ENCODE peak calls at places on chromosomes 2 and 18, in seven cellular contexts. One of them, this sample, is unnamed.

GRCh38 chr18:80163183-80163582 is 54.1 kb downstream of the ADNP2 start:
- DNase-seq in IMR-90: no peak
- DNase-seq in mesenchymal stem cell: no peak
- DNase-seq in H1: no peak
- DNase-seq in neuronal stem cell: no peak
- DNase-seq in H9: no peak
- DNase-seq in trophoblast cell: no peak
- DNase-seq in this sample: no peak

GRCh38 chr2:159445307-159445706 is 158.8 kb upstream of the WDSUB1 start:
- DNase-seq in IMR-90: no peak
- DNase-seq in mesenchymal stem cell: no peak
- DNase-seq in H1: no peak
- DNase-seq in neuronal stem cell: no peak
- DNase-seq in H9: no peak
- DNase-seq in trophoblast cell: no peak
- DNase-seq in this sample: no peak

GRCh38 chr2:2950403-2950952 is 427.1 kb downstream of the EIPR1 start:
- DNase-seq in IMR-90: no peak
- DNase-seq in mesenchymal stem cell: no peak
- DNase-seq in H1: no peak
- DNase-seq in neuronal stem cell: no peak
- DNase-seq in H9: no peak
- DNase-seq in trophoblast cell: no peak
- DNase-seq in this sample: no peak

GRCh38 chr2:114786901-114787300 is 344.5 kb downstream of the DPP10 start:
- DNase-seq in IMR-90: no peak
- DNase-seq in mesenchymal stem cell: no peak
- DNase-seq in H1: no peak
- DNase-seq in neuronal stem cell: no peak
- DNase-seq in H9: no peak
- DNase-seq in trophoblast cell: no peak
- DNase-seq in this sample: no peak

GRCh38 chr2:224208034-224208433 is 168.9 kb upstream of the SERPINE2 start:
- DNase-seq in IMR-90: no peak
- DNase-seq in mesenchymal stem cell: no peak
- DNase-seq in H1: no peak
- DNase-seq in neuronal stem cell: no peak
- DNase-seq in H9: no peak
- DNase-seq in trophoblast cell: no peak
- DNase-seq in this sample: no peak

GRCh38 chr2:222878877-222879601 is 18.2 kb downstream of the ACSL3 start:
- DNase-seq in IMR-90: peak; percentile 84
- DNase-seq in mesenchymal stem cell: peak; percentile 56
- DNase-seq in H1: no peak
- DNase-seq in neuronal stem cell: no peak
- DNase-seq in H9: no peak
- DNase-seq in trophoblast cell: peak; percentile 84
- DNase-seq in this sample: no peak

GRCh38 chr2:125168442-125168841 is 1143.4 kb downstream of the CNTNAP5 start:
- DNase-seq in IMR-90: no peak
- DNase-seq in mesenchymal stem cell: peak; percentile 2
- DNase-seq in H1: no peak
- DNase-seq in neuronal stem cell: no peak
- DNase-seq in H9: no peak
- DNase-seq in trophoblast cell: no peak
- DNase-seq in this sample: no peak

GRCh38 chr2:109435866-109436634 is 177.7 kb downstream of the SEPTIN10 start:
- DNase-seq in IMR-90: peak; percentile 43
- DNase-seq in mesenchymal stem cell: peak; percentile 67
- DNase-seq in H1: no peak
- DNase-seq in neuronal stem cell: no peak
- DNase-seq in H9: no peak
- DNase-seq in trophoblast cell: peak; percentile 83
- DNase-seq in this sample: no peak

GRCh38 chr2:189648846-189649529 is 12.3 kb upstream of the ASNSD1 start:
- DNase-seq in IMR-90: peak; percentile 83
- DNase-seq in mesenchymal stem cell: peak; percentile 55
- DNase-seq in H1: no peak
- DNase-seq in neuronal stem cell: no peak
- DNase-seq in H9: no peak
- DNase-seq in trophoblast cell: no peak
- DNase-seq in this sample: no peak

GRCh38 chr2:231110551-231110950 is 14.3 kb downstream of the HTR2B start:
- DNase-seq in IMR-90: peak; percentile 60
- DNase-seq in mesenchymal stem cell: peak; percentile 58
- DNase-seq in H1: no peak
- DNase-seq in neuronal stem cell: no peak
- DNase-seq in H9: no peak
- DNase-seq in trophoblast cell: no peak
- DNase-seq in this sample: no peak

DNA sequence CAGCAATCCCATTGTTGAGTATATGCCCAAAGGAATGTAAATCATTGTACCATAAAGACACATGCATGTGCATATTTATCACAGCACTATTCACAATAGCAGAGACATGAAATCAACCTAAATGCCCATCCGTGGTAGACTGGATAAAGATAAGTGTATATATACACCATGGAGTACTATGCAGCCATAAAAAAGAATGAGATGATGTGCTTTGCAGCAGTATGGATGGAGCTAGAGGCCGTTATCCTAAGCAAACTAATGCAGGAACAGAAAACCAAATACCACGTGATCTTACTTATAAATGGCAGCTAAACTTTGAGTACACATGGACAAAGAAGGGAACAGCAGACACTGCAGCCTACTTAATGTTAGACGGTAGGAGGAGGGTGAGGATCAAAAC is 18.4 kb upstream of the RAMP1 start:
- DNase-seq in IMR-90: no peak
- DNase-seq in mesenchymal stem cell: no peak
- DNase-seq in H1: no peak
- DNase-seq in neuronal stem cell: no peak
- DNase-seq in H9: no peak
- DNase-seq in trophoblast cell: no peak
- DNase-seq in this sample: no peak
- H2BK120ac ChIP-seq in IMR-90: no peak overlapping the region
- H2BK120ac ChIP-seq in mesenchymal stem cell: no peak overlapping the region
- H2BK120ac ChIP-seq in H1: no peak overlapping the region
- H2BK120ac ChIP-seq in neuronal stem cell: no peak overlapping the region
- H2BK120ac ChIP-seq in H9: no peak overlapping the region
- H2BK120ac ChIP-seq in trophoblast cell: no peak overlapping the region
- H2BK120ac ChIP-seq in this sample: no peak overlapping the region

DNA sequence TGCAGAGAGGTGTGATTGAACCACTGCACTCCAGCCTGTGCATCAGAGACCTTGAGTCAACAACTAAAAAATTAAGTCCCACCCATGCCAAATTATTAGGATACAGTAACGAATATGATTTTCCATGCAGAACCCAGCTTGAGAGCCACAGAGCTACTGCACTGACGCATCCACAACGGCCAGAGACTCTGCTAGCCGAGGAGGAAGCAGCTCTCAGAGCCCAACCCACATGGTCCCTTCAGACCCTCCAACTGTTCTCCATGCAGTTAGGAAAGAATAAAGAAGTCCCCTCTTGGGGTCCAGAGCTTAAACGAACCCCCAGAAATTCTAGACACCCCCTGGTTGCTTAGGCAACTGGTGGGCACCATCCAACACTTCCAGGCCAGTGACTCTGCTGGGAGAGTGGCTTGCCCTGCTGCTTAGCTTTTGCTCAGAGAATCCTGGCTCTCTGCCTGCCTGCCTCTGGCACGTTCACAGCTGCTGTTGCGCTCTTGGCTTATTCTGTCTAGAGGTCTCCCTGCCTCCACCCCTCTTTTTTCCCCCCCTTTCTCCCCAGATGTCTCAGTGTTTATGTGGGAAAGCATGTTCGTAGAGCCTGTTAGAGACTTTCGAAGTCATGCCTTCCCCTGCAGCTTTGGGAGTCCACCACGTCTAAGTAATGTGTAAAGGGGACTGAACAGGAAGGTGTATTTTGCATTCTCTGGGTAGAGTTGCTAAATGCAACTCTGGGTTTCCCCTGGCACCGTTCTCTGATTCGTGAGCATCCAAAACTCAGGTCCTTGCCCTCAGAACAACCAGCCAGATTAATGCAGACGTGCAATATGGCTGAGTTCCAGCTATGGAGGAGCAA is 26.0 kb upstream of the SP3 start:
- DNase-seq in IMR-90: peak; percentile 89
- DNase-seq in mesenchymal stem cell: no peak
- DNase-seq in H1: no peak
- DNase-seq in neuronal stem cell: no peak
- DNase-seq in H9: no peak
- DNase-seq in trophoblast cell: no peak
- DNase-seq in this sample: no peak
- H3K4me2 ChIP-seq in IMR-90: peak overlapping the region; percentile 24
- H3K4me2 ChIP-seq in mesenchymal stem cell: no peak overlapping the region
- H3K4me2 ChIP-seq in H1: no peak overlapping the region
- H3K4me2 ChIP-seq in neuronal stem cell: no peak overlapping the region
- H3K4me2 ChIP-seq in H9: no peak overlapping the region
- H3K4me2 ChIP-seq in trophoblast cell: no peak overlapping the region
- H3K4me2 ChIP-seq in this sample: no peak overlapping the region

DNA sequence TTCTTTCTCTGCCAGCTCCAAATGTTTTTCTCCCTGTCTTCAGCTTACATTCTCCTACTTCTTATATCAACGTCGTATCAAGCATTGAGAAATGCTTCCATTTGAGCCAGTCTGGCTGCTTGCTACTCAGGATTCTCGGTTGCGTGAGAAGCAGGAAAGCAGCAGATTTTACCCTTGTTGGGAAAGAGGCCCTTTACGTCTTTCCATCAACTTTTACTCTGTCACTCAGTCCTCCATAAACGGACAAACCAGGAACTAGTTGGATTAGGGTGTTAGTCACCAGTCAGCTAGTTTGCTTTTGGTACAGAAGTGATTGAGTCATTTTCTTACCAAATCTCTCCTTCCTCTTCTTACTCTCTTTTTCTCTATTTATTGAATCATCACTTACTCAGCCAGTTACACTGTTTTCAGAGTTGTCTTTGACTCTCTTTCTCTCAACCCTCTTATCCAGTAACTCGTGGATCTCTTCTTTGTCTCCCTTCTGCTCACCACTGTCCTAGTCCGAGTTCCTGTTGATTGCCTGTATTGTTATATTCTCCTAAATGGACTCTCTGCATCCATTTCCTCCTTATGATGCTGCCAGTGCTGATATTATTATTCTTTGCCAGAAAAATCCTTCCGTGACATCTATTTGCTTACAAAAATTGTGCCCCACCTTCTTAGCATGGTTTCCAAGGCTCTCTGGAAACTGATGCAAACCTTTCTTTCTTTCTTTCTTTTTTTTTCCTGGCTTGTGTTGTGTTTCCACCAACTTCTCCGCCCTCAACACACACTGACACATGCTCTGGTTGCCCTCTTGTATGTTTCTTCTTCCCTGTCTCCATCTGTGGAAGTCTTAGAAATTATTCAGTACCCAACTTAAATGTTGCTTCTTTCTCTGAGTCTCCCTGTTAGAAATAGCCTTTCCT is 61.5 kb downstream of the VRK2 start:
- DNase-seq in IMR-90: peak; percentile 97
- DNase-seq in mesenchymal stem cell: peak; percentile 98
- DNase-seq in H1: no peak
- DNase-seq in neuronal stem cell: no peak
- DNase-seq in H9: no peak
- DNase-seq in trophoblast cell: peak; percentile 52
- DNase-seq in this sample: no peak
- H2BK120ac ChIP-seq in IMR-90: peak overlapping the region; percentile 97
- H2BK120ac ChIP-seq in mesenchymal stem cell: no peak overlapping the region
- H2BK120ac ChIP-seq in H1: no peak overlapping the region
- H2BK120ac ChIP-seq in neuronal stem cell: no peak overlapping the region
- H2BK120ac ChIP-seq in H9: no peak overlapping the region
- H2BK120ac ChIP-seq in trophoblast cell: no peak overlapping the region
- H2BK120ac ChIP-seq in this sample: no peak overlapping the region

GRCh38 chr2:200314976-200315567 is 8.6 kb downstream of the SPATS2L start:
- DNase-seq in IMR-90: no peak
- DNase-seq in mesenchymal stem cell: no peak
- DNase-seq in H1: no peak
- DNase-seq in neuronal stem cell: no peak
- DNase-seq in H9: no peak
- DNase-seq in trophoblast cell: no peak
- DNase-seq in this sample: no peak
- H3K4me2 ChIP-seq in IMR-90: no peak overlapping the region
- H3K4me2 ChIP-seq in mesenchymal stem cell: no peak overlapping the region
- H3K4me2 ChIP-seq in H1: no peak overlapping the region
- H3K4me2 ChIP-seq in neuronal stem cell: no peak overlapping the region
- H3K4me2 ChIP-seq in H9: no peak overlapping the region
- H3K4me2 ChIP-seq in trophoblast cell: no peak overlapping the region
- H3K4me2 ChIP-seq in this sample: no peak overlapping the region

GRCh38 chr18:46060359-46060841 is 11.7 kb downstream of the PSTPIP2 start:
- DNase-seq in IMR-90: no peak
- DNase-seq in mesenchymal stem cell: no peak
- DNase-seq in H1: peak; percentile 35
- DNase-seq in neuronal stem cell: no peak
- DNase-seq in H9: no peak
- DNase-seq in trophoblast cell: no peak
- DNase-seq in this sample: no peak

GRCh38 chr18:46062781-46063180 is 9.3 kb downstream of the PSTPIP2 start:
- DNase-seq in IMR-90: no peak
- DNase-seq in mesenchymal stem cell: no peak
- DNase-seq in H1: no peak
- DNase-seq in neuronal stem cell: no peak
- DNase-seq in H9: no peak
- DNase-seq in trophoblast cell: peak; percentile 82
- DNase-seq in this sample: peak; percentile 54

GRCh38 chr18:46067431-46068007 is 4.5 kb downstream of the PSTPIP2 start:
- DNase-seq in IMR-90: peak; percentile 40
- DNase-seq in mesenchymal stem cell: peak; percentile 32
- DNase-seq in H1: peak; percentile 19
- DNase-seq in neuronal stem cell: no peak
- DNase-seq in H9: no peak
- DNase-seq in trophoblast cell: no peak
- DNase-seq in this sample: no peak

GRCh38 chr18:46061387-46061786 is 10.7 kb downstream of the PSTPIP2 start:
- DNase-seq in IMR-90: no peak
- DNase-seq in mesenchymal stem cell: no peak
- DNase-seq in H1: no peak
- DNase-seq in neuronal stem cell: no peak
- DNase-seq in H9: no peak
- DNase-seq in trophoblast cell: no peak
- DNase-seq in this sample: no peak

GRCh38 chr18:46061796-46062195 is 10.3 kb downstream of the PSTPIP2 start:
- DNase-seq in IMR-90: no peak
- DNase-seq in mesenchymal stem cell: no peak
- DNase-seq in H1: peak; percentile 8
- DNase-seq in neuronal stem cell: no peak
- DNase-seq in H9: no peak
- DNase-seq in trophoblast cell: no peak
- DNase-seq in this sample: no peak
- H2BK120ac ChIP-seq in IMR-90: no peak overlapping the region
- H2BK120ac ChIP-seq in mesenchymal stem cell: no peak overlapping the region
- H2BK120ac ChIP-seq in H1: no peak overlapping the region
- H2BK120ac ChIP-seq in neuronal stem cell: no peak overlapping the region
- H2BK120ac ChIP-seq in H9: no peak overlapping the region
- H2BK120ac ChIP-seq in trophoblast cell: no peak overlapping the region
- H2BK120ac ChIP-seq in this sample: no peak overlapping the region

GRCh38 chr2:1054399-1054798 is 103.8 kb downstream of the SNTG2 start:
- DNase-seq in IMR-90: no peak
- DNase-seq in mesenchymal stem cell: no peak
- DNase-seq in H1: no peak
- DNase-seq in neuronal stem cell: no peak
- DNase-seq in H9: no peak
- DNase-seq in trophoblast cell: no peak
- DNase-seq in this sample: peak; percentile 26
- H3K4me2 ChIP-seq in IMR-90: no peak overlapping the region
- H3K4me2 ChIP-seq in mesenchymal stem cell: peak overlapping the region; percentile 32
- H3K4me2 ChIP-seq in H1: no peak overlapping the region
- H3K4me2 ChIP-seq in neuronal stem cell: no peak overlapping the region
- H3K4me2 ChIP-seq in H9: no peak overlapping the region
- H3K4me2 ChIP-seq in trophoblast cell: no peak overlapping the region
- H3K4me2 ChIP-seq in this sample: no peak overlapping the region

GRCh38 chr2:133286326-133286922 is 281.8 kb downstream of the NCKAP5 start:
- DNase-seq in IMR-90: peak; percentile 81
- DNase-seq in mesenchymal stem cell: peak; percentile 7
- DNase-seq in H1: no peak
- DNase-seq in neuronal stem cell: no peak
- DNase-seq in H9: no peak
- DNase-seq in trophoblast cell: no peak
- DNase-seq in this sample: peak; percentile 4
- H2BK120ac ChIP-seq in IMR-90: peak overlapping the region; percentile 98
- H2BK120ac ChIP-seq in mesenchymal stem cell: no peak overlapping the region
- H2BK120ac ChIP-seq in H1: no peak overlapping the region
- H2BK120ac ChIP-seq in neuronal stem cell: no peak overlapping the region
- H2BK120ac ChIP-seq in H9: no peak overlapping the region
- H2BK120ac ChIP-seq in trophoblast cell: no peak overlapping the region
- H2BK120ac ChIP-seq in this sample: no peak overlapping the region